ENCODE peak calls at places on chromosomes 6 and 20, in four cellular contexts. D is heart left ventricle; C is CD8-positive, alpha-beta T cell; L is PC-3. X is an unnamed sample.

GRCh38 chr6:104642871-104643270 is 216.8 kb downstream of the HACE1 start:
- DNase-seq in C (no peak), D (no peak), L (peak; percentile 25), X (peak; percentile 3)

GRCh38 chr20:63101781-63102719 is 95.3 kb upstream of the BHLHE23 start:
- DNase-seq in L (peak; percentile 26), D (peak; percentile 33), C (peak; percentile 30), X (peak; percentile 35)

GRCh38 chr6:100892693-100893092 is 11.6 kb upstream of the ASCC3 start:
- DNase-seq in L (no peak), C (no peak), D (no peak), X (no peak)

GRCh38 chr6:140317957-140318356 is 943.5 kb upstream of the CITED2 start:
- DNase-seq in D (no peak), L (no peak), C (no peak), X (no peak)

GRCh38 chr20:2109425-2110210 is 8.0 kb downstream of the STK35 start:
- DNase-seq in C (no peak), L (no peak), D (peak; percentile 69), X (peak; percentile 19)

GRCh38 chr6:116971959-116972358 is 94.9 kb downstream of the RFX6 start:
- DNase-seq in D (peak; percentile 6), L (peak; percentile 62), C (no peak), X (peak; percentile 73)

GRCh38 chr20:11651138-11651537 is 266.6 kb upstream of the BTBD3 start:
- DNase-seq in D (no peak), C (no peak), L (no peak), X (no peak)

GRCh38 chr20:46913329-46914044 is 18.8 kb downstream of the EYA2 start:
- DNase-seq in L (no peak), C (no peak), D (no peak), X (no peak)

GRCh38 chr6:143536461-143536865 is 24.9 kb upstream of the FUCA2 start:
- DNase-seq in L (peak; percentile 45), D (peak; percentile 48), C (no peak), X (peak; percentile 53)

GRCh38 chr6:90460067-90460466 is 126.8 kb downstream of the MAP3K7 start:
- DNase-seq in L (no peak), C (no peak), D (no peak), X (no peak)

GRCh38 chr6:165807249-165807951 is 144.4 kb upstream of the PDE10A start:
- DNase-seq in L (no peak), D (no peak), C (no peak), X (no peak)

GRCh38 chr20:34639755-34640222 is 37.1 kb downstream of the PIGU start:
- DNase-seq in D (no peak), C (no peak), L (peak; percentile 1), X (no peak)

GRCh38 chr6:147936703-147937102 is 405.9 kb upstream of the SASH1 start:
- DNase-seq in L (no peak), C (no peak), D (no peak), X (peak; percentile 45)

GRCh38 chr6:46062312-46062711 is 46.7 kb upstream of the CLIC5 start:
- DNase-seq in L (peak; percentile 62), C (no peak), D (no peak), X (no peak)

DNA sequence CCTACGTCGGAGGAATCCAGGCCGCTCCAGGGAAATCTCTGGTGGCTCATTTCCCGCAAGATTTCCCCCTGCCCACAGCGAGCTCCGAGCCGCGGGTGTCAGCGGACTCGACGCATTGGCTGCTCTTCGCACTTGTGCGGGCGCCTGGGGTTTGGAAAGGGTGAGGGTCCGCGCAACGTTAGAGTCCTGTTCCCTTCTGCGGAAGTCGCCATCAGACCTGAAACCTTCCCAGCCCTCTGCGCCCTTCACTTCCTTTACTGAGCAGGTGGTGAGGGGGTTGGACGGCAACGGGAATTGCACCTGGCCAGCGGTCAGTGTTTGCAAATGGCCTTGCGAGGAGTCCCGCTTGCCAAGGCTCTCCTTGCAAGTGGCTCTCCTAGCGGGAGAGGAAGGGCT is 8.4 kb downstream of the PAX1 start:
- DNase-seq in C (no peak), D (no peak), L (no peak), X (no peak)
- H3K4me3 ChIP-seq in C (no peak overlapping the region), D (no peak overlapping the region), L (no peak overlapping the region), X (no peak overlapping the region)

GRCh38 chr6:24867104-24867703 is 68.5 kb upstream of the ARMH2 start:
- DNase-seq in C (no peak), L (no peak), D (no peak), X (no peak)
- TF ChIP-seq CTCF in C (no peak), L (no peak), D (no peak), X (no peak)

DNA sequence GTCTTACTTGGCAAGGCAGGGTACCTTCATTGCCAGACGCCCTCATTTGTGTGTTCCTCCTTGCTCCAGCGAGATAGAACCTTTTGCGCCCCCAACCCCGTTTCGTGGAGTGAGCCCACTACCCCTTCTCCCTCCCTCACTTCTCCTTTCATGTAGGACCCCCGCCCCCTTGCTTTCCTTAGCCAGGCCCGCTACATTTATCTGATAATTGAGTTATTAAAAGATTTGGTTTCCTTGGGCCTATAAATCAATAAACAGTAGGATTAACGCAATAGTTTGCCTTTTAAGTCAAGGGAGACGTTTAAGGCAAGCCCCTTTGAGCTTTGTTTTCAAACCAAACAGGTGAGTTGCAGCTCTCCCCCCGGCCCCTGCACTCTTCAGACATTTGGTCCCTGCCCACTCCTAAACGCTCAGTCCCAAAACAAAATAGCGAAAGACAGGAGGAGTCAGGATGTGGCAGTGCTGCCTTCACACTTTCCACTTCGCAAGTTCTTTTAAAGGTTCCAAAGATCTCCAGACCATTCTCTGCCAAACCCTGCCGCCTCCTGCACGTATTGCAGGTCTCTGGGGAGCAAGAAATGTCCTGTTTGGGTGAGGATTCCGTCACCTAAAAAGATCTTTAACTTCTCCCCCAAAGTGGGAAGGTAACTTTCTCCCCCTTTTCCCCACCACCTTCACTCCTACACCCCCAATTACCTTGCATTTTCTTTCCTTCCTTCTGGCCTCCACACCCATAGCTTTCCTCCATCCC is 27.6 kb downstream of the TFAP2B start:
- DNase-seq in L (no peak), C (no peak), D (no peak), X (no peak)
- H3K4me3 ChIP-seq in L (no peak overlapping the region), C (no peak overlapping the region), D (no peak overlapping the region), X (no peak overlapping the region)

GRCh38 chr6:138107752-138108592 is 753 bp upstream of the PERP start:
- DNase-seq in L (peak; percentile 25), C (no peak), D (no peak), X (no peak)

GRCh38 chr6:138105880-138106664 is 1.1 kb downstream of the PERP start:
- DNase-seq in L (peak; percentile 27), D (no peak), C (no peak), X (no peak)

GRCh38 chr6:138105446-138105845 is 1.8 kb downstream of the PERP start:
- DNase-seq in L (peak; percentile 75), C (no peak), D (no peak), X (peak; percentile 91)

GRCh38 chr6:138106665-138107077 is 548 bp downstream of the PERP start:
- DNase-seq in L (no peak), D (no peak), C (no peak), X (no peak)

DNA sequence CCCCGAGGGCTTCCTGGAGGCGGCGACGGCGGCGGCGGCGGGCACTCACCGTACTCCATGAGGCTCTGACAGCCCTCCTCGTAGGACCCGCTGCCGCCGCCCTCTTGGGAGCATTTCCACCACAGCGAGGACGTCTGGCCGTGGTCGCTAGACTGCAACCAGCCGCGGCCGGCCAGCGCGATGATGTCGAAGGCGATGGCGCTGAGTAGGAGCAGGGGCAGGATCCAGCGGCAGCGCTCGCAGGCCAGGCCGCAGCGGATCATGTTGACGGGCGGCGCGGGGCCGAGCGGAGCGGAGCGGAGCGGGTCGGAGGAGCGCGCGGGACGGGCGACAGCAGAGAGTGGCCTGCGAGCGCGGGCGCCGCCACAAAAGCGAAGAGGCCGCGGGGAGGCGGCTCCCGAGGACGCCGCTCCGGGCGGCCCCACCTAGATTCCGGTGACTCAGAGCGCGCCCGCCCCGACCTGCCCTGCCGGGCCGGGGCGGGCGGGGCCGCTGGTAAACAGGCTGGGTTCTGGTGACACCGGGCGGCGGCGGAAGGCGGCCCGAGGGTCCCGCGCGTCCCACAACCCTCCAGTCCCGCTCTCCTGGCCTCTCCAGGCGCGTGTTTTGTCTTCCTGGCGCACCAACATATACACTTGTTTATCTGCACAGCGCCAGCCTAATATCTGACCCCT is at the start of gene PERP:
- DNase-seq in L (peak; percentile 86), D (peak; percentile 68), C (peak; percentile 30), X (peak; percentile 93)
- TF ChIP-seq CTCF in L (no peak), D (peak; percentile 20), C (no peak), X (no peak)

GRCh38 chr20:4135385-4136077 is 120.2 kb upstream of the RNF24 start:
- DNase-seq in L (peak; percentile 99), C (no peak), D (no peak), X (peak; percentile 97)
- H3K4me3 ChIP-seq in L (no peak overlapping the region), C (no peak overlapping the region), D (no peak overlapping the region), X (no peak overlapping the region)